ENCODE peak calls at places on chromosome 4, in eight cellular contexts. H is psoas muscle, I is nephron progenitor cell, V is AG10803, J is astrocyte, X is tibial nerve, F is tibial artery, N is GM20000. C is an unnamed sample.

GRCh38 chr4:145760961-145761929 is 81.3 kb downstream of the C4orf51 start:
- DNase-seq in H (no peak), I (no peak), V (no peak), J (no peak), X (no peak), F (no peak), N (no peak), C (no peak)

GRCh38 chr4:1166509-1167243 is 5.7 kb downstream of the SPON2 start:
- DNase-seq in H (no peak), I (no peak), V (no peak), J (no peak), X (no peak), F (no peak), N (no peak), C (peak; percentile 38)

GRCh38 chr4:184807261-184807660 is 18.5 kb downstream of the ACSL1 start:
- DNase-seq in H (no peak), I (no peak), V (no peak), J (no peak), X (no peak), F (peak; percentile 10), N (no peak), C (no peak)

GRCh38 chr4:145920205-145920604 is 18.4 kb downstream of the ZNF827 start:
- DNase-seq in H (no peak), I (no peak), V (peak; percentile 99), J (peak; percentile 99), X (no peak), F (no peak), N (no peak), C (peak; percentile 91)

GRCh38 chr4:2402053-2402452 is 16.4 kb downstream of the ZFYVE28 start:
- DNase-seq in H (peak; percentile 80), I (peak; percentile 91), V (peak; percentile 40), J (peak; percentile 10), X (no peak), F (no peak), N (no peak), C (peak; percentile 78)

GRCh38 chr4:137432431-137432830 is 99.9 kb downstream of the PCDH18 start:
- DNase-seq in H (no peak), I (no peak), V (peak; percentile 26), J (no peak), X (no peak), F (no peak), N (no peak), C (no peak)

GRCh38 chr4:23463071-23463470 is 426.8 kb downstream of the PPARGC1A start:
- DNase-seq in H (no peak), I (no peak), V (no peak), J (no peak), X (no peak), F (no peak), N (no peak), C (no peak)

GRCh38 chr4:6953751-6954380 is 44.2 kb downstream of the TBC1D14 start:
- DNase-seq in H (peak; percentile 87), I (peak; percentile 74), V (peak; percentile 69), J (peak; percentile 68), X (peak; percentile 42), F (peak; percentile 78), N (no peak), C (peak; percentile 85)

GRCh38 chr4:41256740-41257256 is at the start of gene UCHL1:
- DNase-seq in H (peak; percentile 35), I (peak; percentile 92), V (peak; percentile 79), J (peak; percentile 88), X (no peak), F (peak; percentile 65), N (peak; percentile 30), C (peak; percentile 68)

GRCh38 chr4:39825090-39825489 is 127.2 kb downstream of the UBE2K start:
- DNase-seq in H (no peak), I (no peak), V (no peak), J (no peak), X (no peak), F (no peak), N (no peak), C (no peak)

GRCh38 chr4:5460106-5460801 is 248.1 kb downstream of the EVC2 start:
- DNase-seq in H (no peak), I (peak; percentile 44), V (peak; percentile 21), J (no peak), X (no peak), F (peak; percentile 47), N (peak; percentile 18), C (peak; percentile 18)

GRCh38 chr4:76703676-76704075 is 194.3 kb downstream of the SOWAHB start:
- DNase-seq in H (no peak), I (no peak), V (peak; percentile 34), J (peak; percentile 41), X (no peak), F (no peak), N (no peak), C (no peak)

GRCh38 chr4:118823471-118823870 is 12.5 kb downstream of the SEC24D start:
- DNase-seq in H (no peak), I (no peak), V (no peak), J (no peak), X (no peak), F (no peak), N (no peak), C (no peak)

GRCh38 chr4:173237152-173237551 is 68.5 kb downstream of the GALNT7 start:
- DNase-seq in H (no peak), I (no peak), V (no peak), J (no peak), X (no peak), F (no peak), N (no peak), C (no peak)

DNA sequence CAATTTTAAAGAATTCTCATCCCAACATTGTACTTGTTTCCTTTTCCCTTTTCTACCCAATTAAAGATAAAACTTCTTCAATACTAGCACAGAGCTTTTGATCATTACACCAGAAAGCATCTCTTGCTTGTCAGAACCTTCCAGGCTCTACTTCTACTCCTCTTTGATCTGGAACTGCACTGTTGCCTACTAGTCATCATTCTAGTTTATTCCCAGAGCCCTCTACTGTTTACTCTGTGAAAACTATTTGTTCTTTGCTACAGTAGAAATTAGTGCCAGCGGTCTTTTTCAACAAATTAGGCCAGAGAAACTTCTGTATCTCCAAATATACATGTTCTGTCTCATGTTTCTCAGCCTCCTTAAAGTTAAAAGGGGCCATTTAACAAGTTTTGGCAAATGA is 46.8 kb upstream of the TMPRSS11F start:
- DNase-seq in H (no peak), I (no peak), V (no peak), J (no peak), X (no peak), F (no peak), N (no peak), C (no peak)
- TF ChIP-seq CTCF in H (no peak), I (no peak), V (peak; percentile 12), J (peak; percentile 6), X (no peak), F (no peak), N (no peak), C (no peak)

DNA sequence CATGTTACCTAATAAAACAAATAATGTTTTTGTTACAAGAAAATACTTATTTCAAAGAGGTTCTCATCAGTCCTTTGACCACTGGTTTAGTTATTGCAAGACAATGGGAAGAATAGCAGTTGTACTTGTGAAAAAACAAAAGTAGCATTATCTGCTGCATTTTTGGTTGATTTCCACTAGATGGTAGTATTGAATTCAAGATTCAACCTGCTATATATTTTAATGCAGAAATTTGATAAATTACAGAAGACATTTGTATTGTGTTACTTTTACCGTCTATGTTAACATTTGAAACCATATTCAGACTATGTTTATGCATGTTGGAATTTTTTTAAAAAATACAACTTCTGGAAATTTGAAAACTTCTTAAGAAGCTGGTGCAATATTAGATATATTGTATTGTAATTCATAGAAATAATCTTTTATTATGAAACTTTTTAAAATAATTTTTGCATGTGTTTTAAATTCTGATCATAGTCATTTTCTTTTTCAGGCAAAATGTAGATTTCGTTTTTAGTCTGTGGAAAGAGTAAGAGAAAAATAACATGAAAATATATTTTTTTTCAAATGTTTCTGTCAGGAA is 56.4 kb downstream of the SPCS3 start:
- DNase-seq in H (no peak), I (no peak), V (peak; percentile 31), J (peak; percentile 13), X (no peak), F (no peak), N (peak; percentile 8), C (peak; percentile 39)
- TF ChIP-seq CTCF in H (peak; percentile 49), I (peak; percentile 55), V (peak; percentile 75), J (peak; percentile 60), X (peak; percentile 26), F (peak; percentile 26), N (peak; percentile 29), C (peak; percentile 36)

GRCh38 chr4:16818005-16818404 is 80.4 kb downstream of the LDB2 start:
- DNase-seq in H (no peak), I (no peak), V (no peak), J (no peak), X (no peak), F (no peak), N (no peak), C (no peak)
- TF ChIP-seq CTCF in H (no peak), I (no peak), V (no peak), J (no peak), X (no peak), F (no peak), N (no peak), C (no peak)

GRCh38 chr4:70948665-70949284 is 44.7 kb upstream of the DCK start:
- DNase-seq in H (no peak), I (no peak), V (no peak), J (no peak), X (no peak), F (no peak), N (no peak), C (no peak)
- TF ChIP-seq CTCF in H (no peak), I (no peak), V (no peak), J (no peak), X (no peak), F (no peak), N (peak; percentile 6), C (no peak)

GRCh38 chr4:156676116-156676851 is 295.3 kb downstream of the PDGFC start:
- DNase-seq in H (no peak), I (no peak), V (no peak), J (peak; percentile 21), X (no peak), F (no peak), N (no peak), C (no peak)

GRCh38 chr4:156677656-156678055 is 293.9 kb downstream of the PDGFC start:
- DNase-seq in H (no peak), I (no peak), V (no peak), J (no peak), X (no peak), F (no peak), N (no peak), C (no peak)

GRCh38 chr4:156672924-156673323 is 298.7 kb downstream of the PDGFC start:
- DNase-seq in H (no peak), I (no peak), V (peak; percentile 50), J (peak; percentile 87), X (no peak), F (no peak), N (no peak), C (peak; percentile 52)

GRCh38 chr4:156673483-156673882 is 298.1 kb downstream of the PDGFC start:
- DNase-seq in H (no peak), I (no peak), V (peak; percentile 50), J (peak; percentile 77), X (no peak), F (no peak), N (no peak), C (peak; percentile 68)

DNA sequence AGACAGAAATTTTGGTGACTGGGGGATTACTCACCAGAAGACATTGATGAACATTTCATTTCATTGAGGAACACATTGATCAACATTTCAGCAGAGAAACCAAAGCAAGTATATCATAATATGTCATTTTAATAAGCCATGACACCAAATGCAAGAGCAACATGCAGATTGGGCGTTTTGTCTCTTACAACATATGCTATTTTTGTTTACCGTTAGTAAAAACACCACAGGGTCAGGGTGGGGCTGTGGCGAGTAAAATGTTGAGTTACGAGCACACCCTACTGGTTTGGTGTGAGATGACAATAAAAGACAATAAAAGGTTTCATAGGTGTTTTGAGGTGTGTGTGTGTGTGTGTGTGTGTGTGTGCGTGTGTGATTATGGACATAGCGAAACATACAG is 294.5 kb downstream of the PDGFC start:
- DNase-seq in H (no peak), I (peak; percentile 18), V (peak; percentile 75), J (peak; percentile 51), X (no peak), F (no peak), N (peak; percentile 4), C (peak; percentile 24)
- TF ChIP-seq CTCF in H (no peak), I (peak; percentile 44), V (peak; percentile 48), J (peak; percentile 34), X (no peak), F (no peak), N (no peak), C (peak; percentile 21)